ENCODE peak calls at places on chromosome 7, in seven cellular contexts. One of them, this sample, is unnamed.

GRCh38 chr7:99357701-99358490 is 16.6 kb upstream of the ARPC1B start:
- DNase-seq in GM23248: no peak
- DNase-seq in CD8-positive, alpha-beta T cell: no peak
- DNase-seq in right lobe of liver: no peak
- DNase-seq in putamen: peak
- DNase-seq in caudate nucleus: no peak
- DNase-seq in stimulated activated naive CD8-positive, alpha-beta T cell treated with anti-CD3 and anti-CD28 coated beads, Interleukin-15, Interleukin-2, amounts not matched to agents 100 U/mL and 50 U/mL, for 24 hours: no peak
- DNase-seq in this sample: no peak

GRCh38 chr7:157309990-157310668 is 26.7 kb upstream of the DNAJB6 start:
- DNase-seq in GM23248: peak
- DNase-seq in CD8-positive, alpha-beta T cell: no peak
- DNase-seq in right lobe of liver: no peak
- DNase-seq in putamen: peak
- DNase-seq in caudate nucleus: no peak
- DNase-seq in stimulated activated naive CD8-positive, alpha-beta T cell treated with anti-CD3 and anti-CD28 coated beads, Interleukin-15, Interleukin-2, amounts not matched to agents 100 U/mL and 50 U/mL, for 24 hours: no peak
- DNase-seq in this sample: no peak

GRCh38 chr7:38716397-38716796 is 85.2 kb upstream of the AMPH start:
- DNase-seq in GM23248: no peak
- DNase-seq in CD8-positive, alpha-beta T cell: no peak
- DNase-seq in right lobe of liver: no peak
- DNase-seq in putamen: no peak
- DNase-seq in caudate nucleus: no peak
- DNase-seq in stimulated activated naive CD8-positive, alpha-beta T cell treated with anti-CD3 and anti-CD28 coated beads, Interleukin-15, Interleukin-2, amounts not matched to agents 100 U/mL and 50 U/mL, for 24 hours: no peak
- DNase-seq in this sample: no peak

GRCh38 chr7:2380461-2380860 is 22.9 kb upstream of the CHST12 start:
- DNase-seq in GM23248: no peak
- DNase-seq in CD8-positive, alpha-beta T cell: no peak
- DNase-seq in right lobe of liver: no peak
- DNase-seq in putamen: no peak
- DNase-seq in caudate nucleus: no peak
- DNase-seq in stimulated activated naive CD8-positive, alpha-beta T cell treated with anti-CD3 and anti-CD28 coated beads, Interleukin-15, Interleukin-2, amounts not matched to agents 100 U/mL and 50 U/mL, for 24 hours: no peak
- DNase-seq in this sample: no peak

GRCh38 chr7:12727455-12728191 is 40.2 kb downstream of the ARL4A start:
- DNase-seq in GM23248: peak
- DNase-seq in CD8-positive, alpha-beta T cell: no peak
- DNase-seq in right lobe of liver: no peak
- DNase-seq in putamen: no peak
- DNase-seq in caudate nucleus: no peak
- DNase-seq in stimulated activated naive CD8-positive, alpha-beta T cell treated with anti-CD3 and anti-CD28 coated beads, Interleukin-15, Interleukin-2, amounts not matched to agents 100 U/mL and 50 U/mL, for 24 hours: no peak
- DNase-seq in this sample: no peak

GRCh38 chr7:37311282-37311868 is 137.3 kb downstream of the ELMO1 start:
- DNase-seq in GM23248: peak
- DNase-seq in CD8-positive, alpha-beta T cell: no peak
- DNase-seq in right lobe of liver: no peak
- DNase-seq in putamen: no peak
- DNase-seq in caudate nucleus: no peak
- DNase-seq in stimulated activated naive CD8-positive, alpha-beta T cell treated with anti-CD3 and anti-CD28 coated beads, Interleukin-15, Interleukin-2, amounts not matched to agents 100 U/mL and 50 U/mL, for 24 hours: peak
- DNase-seq in this sample: peak

GRCh38 chr7:140223515-140224221 is 46.9 kb upstream of the KDM7A start:
- DNase-seq in GM23248: no peak
- DNase-seq in CD8-positive, alpha-beta T cell: no peak
- DNase-seq in right lobe of liver: no peak
- DNase-seq in putamen: no peak
- DNase-seq in caudate nucleus: no peak
- DNase-seq in stimulated activated naive CD8-positive, alpha-beta T cell treated with anti-CD3 and anti-CD28 coated beads, Interleukin-15, Interleukin-2, amounts not matched to agents 100 U/mL and 50 U/mL, for 24 hours: no peak
- DNase-seq in this sample: no peak

GRCh38 chr7:25857376-25858067 is 294.5 kb upstream of the NFE2L3 start:
- DNase-seq in GM23248: peak
- DNase-seq in CD8-positive, alpha-beta T cell: no peak
- DNase-seq in right lobe of liver: no peak
- DNase-seq in putamen: no peak
- DNase-seq in caudate nucleus: no peak
- DNase-seq in stimulated activated naive CD8-positive, alpha-beta T cell treated with anti-CD3 and anti-CD28 coated beads, Interleukin-15, Interleukin-2, amounts not matched to agents 100 U/mL and 50 U/mL, for 24 hours: no peak
- DNase-seq in this sample: no peak

GRCh38 chr7:27159278-27160146 is 3.0 kb upstream of the HOXA7 start:
- DNase-seq in GM23248: no peak
- DNase-seq in CD8-positive, alpha-beta T cell: no peak
- DNase-seq in right lobe of liver: no peak
- DNase-seq in putamen: no peak
- DNase-seq in caudate nucleus: no peak
- DNase-seq in stimulated activated naive CD8-positive, alpha-beta T cell treated with anti-CD3 and anti-CD28 coated beads, Interleukin-15, Interleukin-2, amounts not matched to agents 100 U/mL and 50 U/mL, for 24 hours: no peak
- DNase-seq in this sample: no peak

GRCh38 chr7:10657201-10657600 is 316.5 kb upstream of the PHF14 start:
- DNase-seq in GM23248: no peak
- DNase-seq in CD8-positive, alpha-beta T cell: no peak
- DNase-seq in right lobe of liver: no peak
- DNase-seq in putamen: no peak
- DNase-seq in caudate nucleus: no peak
- DNase-seq in stimulated activated naive CD8-positive, alpha-beta T cell treated with anti-CD3 and anti-CD28 coated beads, Interleukin-15, Interleukin-2, amounts not matched to agents 100 U/mL and 50 U/mL, for 24 hours: no peak
- DNase-seq in this sample: no peak

GRCh38 chr7:103795787-103796186 is 193.7 kb downstream of the RELN start:
- DNase-seq in GM23248: no peak
- DNase-seq in CD8-positive, alpha-beta T cell: no peak
- DNase-seq in right lobe of liver: no peak
- DNase-seq in putamen: no peak
- DNase-seq in caudate nucleus: no peak
- DNase-seq in stimulated activated naive CD8-positive, alpha-beta T cell treated with anti-CD3 and anti-CD28 coated beads, Interleukin-15, Interleukin-2, amounts not matched to agents 100 U/mL and 50 U/mL, for 24 hours: no peak
- DNase-seq in this sample: no peak

GRCh38 chr7:35011085-35011484 is 26.2 kb downstream of the DPY19L1 start:
- DNase-seq in GM23248: no peak
- DNase-seq in CD8-positive, alpha-beta T cell: no peak
- DNase-seq in right lobe of liver: no peak
- DNase-seq in putamen: no peak
- DNase-seq in caudate nucleus: no peak
- DNase-seq in stimulated activated naive CD8-positive, alpha-beta T cell treated with anti-CD3 and anti-CD28 coated beads, Interleukin-15, Interleukin-2, amounts not matched to agents 100 U/mL and 50 U/mL, for 24 hours: no peak
- DNase-seq in this sample: no peak

GRCh38 chr7:37081436-37081835 is 357.1 kb upstream of the AOAH start:
- DNase-seq in GM23248: no peak
- DNase-seq in CD8-positive, alpha-beta T cell: peak
- DNase-seq in right lobe of liver: no peak
- DNase-seq in putamen: no peak
- DNase-seq in caudate nucleus: no peak
- DNase-seq in stimulated activated naive CD8-positive, alpha-beta T cell treated with anti-CD3 and anti-CD28 coated beads, Interleukin-15, Interleukin-2, amounts not matched to agents 100 U/mL and 50 U/mL, for 24 hours: peak
- DNase-seq in this sample: no peak

GRCh38 chr7:48140001-48140681 is 31.1 kb upstream of the ABCA13 start:
- DNase-seq in GM23248: peak
- DNase-seq in CD8-positive, alpha-beta T cell: no peak
- DNase-seq in right lobe of liver: peak
- DNase-seq in putamen: no peak
- DNase-seq in caudate nucleus: no peak
- DNase-seq in stimulated activated naive CD8-positive, alpha-beta T cell treated with anti-CD3 and anti-CD28 coated beads, Interleukin-15, Interleukin-2, amounts not matched to agents 100 U/mL and 50 U/mL, for 24 hours: no peak
- DNase-seq in this sample: peak

GRCh38 chr7:151632750-151633515 is 113.2 kb upstream of the RHEB start:
- DNase-seq in GM23248: peak
- DNase-seq in CD8-positive, alpha-beta T cell: peak
- DNase-seq in right lobe of liver: peak
- DNase-seq in putamen: no peak
- DNase-seq in caudate nucleus: no peak
- DNase-seq in stimulated activated naive CD8-positive, alpha-beta T cell treated with anti-CD3 and anti-CD28 coated beads, Interleukin-15, Interleukin-2, amounts not matched to agents 100 U/mL and 50 U/mL, for 24 hours: peak
- DNase-seq in this sample: peak

GRCh38 chr7:1234049-1234691 is 1.5 kb downstream of the UNCX start:
- DNase-seq in GM23248: no peak
- DNase-seq in CD8-positive, alpha-beta T cell: no peak
- DNase-seq in right lobe of liver: no peak
- DNase-seq in putamen: no peak
- DNase-seq in caudate nucleus: no peak
- DNase-seq in stimulated activated naive CD8-positive, alpha-beta T cell treated with anti-CD3 and anti-CD28 coated beads, Interleukin-15, Interleukin-2, amounts not matched to agents 100 U/mL and 50 U/mL, for 24 hours: no peak
- DNase-seq in this sample: no peak

GRCh38 chr7:15007507-15007906 is 105.0 kb upstream of the DGKB start:
- DNase-seq in GM23248: no peak
- DNase-seq in CD8-positive, alpha-beta T cell: no peak
- DNase-seq in right lobe of liver: no peak
- DNase-seq in putamen: no peak
- DNase-seq in caudate nucleus: no peak
- DNase-seq in stimulated activated naive CD8-positive, alpha-beta T cell treated with anti-CD3 and anti-CD28 coated beads, Interleukin-15, Interleukin-2, amounts not matched to agents 100 U/mL and 50 U/mL, for 24 hours: no peak
- DNase-seq in this sample: no peak

GRCh38 chr7:122694697-122695096 is 4.2 kb downstream of the RNF133 start:
- DNase-seq in GM23248: no peak
- DNase-seq in CD8-positive, alpha-beta T cell: no peak
- DNase-seq in right lobe of liver: no peak
- DNase-seq in putamen: no peak
- DNase-seq in caudate nucleus: no peak
- DNase-seq in stimulated activated naive CD8-positive, alpha-beta T cell treated with anti-CD3 and anti-CD28 coated beads, Interleukin-15, Interleukin-2, amounts not matched to agents 100 U/mL and 50 U/mL, for 24 hours: no peak
- DNase-seq in this sample: no peak

GRCh38 chr7:16402084-16402483 is 19.3 kb downstream of the CRPPA start:
- DNase-seq in GM23248: no peak
- DNase-seq in CD8-positive, alpha-beta T cell: no peak
- DNase-seq in right lobe of liver: no peak
- DNase-seq in putamen: no peak
- DNase-seq in caudate nucleus: no peak
- DNase-seq in stimulated activated naive CD8-positive, alpha-beta T cell treated with anti-CD3 and anti-CD28 coated beads, Interleukin-15, Interleukin-2, amounts not matched to agents 100 U/mL and 50 U/mL, for 24 hours: no peak
- DNase-seq in this sample: no peak

GRCh38 chr7:117034851-117035462 is 81.7 kb downstream of the ST7 start:
- DNase-seq in GM23248: no peak
- DNase-seq in CD8-positive, alpha-beta T cell: no peak
- DNase-seq in right lobe of liver: no peak
- DNase-seq in putamen: no peak
- DNase-seq in caudate nucleus: no peak
- DNase-seq in stimulated activated naive CD8-positive, alpha-beta T cell treated with anti-CD3 and anti-CD28 coated beads, Interleukin-15, Interleukin-2, amounts not matched to agents 100 U/mL and 50 U/mL, for 24 hours: no peak
- DNase-seq in this sample: peak

GRCh38 chr7:80231719-80232118 is 97.1 kb downstream of the GNAI1 start:
- DNase-seq in GM23248: peak
- DNase-seq in CD8-positive, alpha-beta T cell: no peak
- DNase-seq in right lobe of liver: no peak
- DNase-seq in putamen: no peak
- DNase-seq in caudate nucleus: no peak
- DNase-seq in stimulated activated naive CD8-positive, alpha-beta T cell treated with anti-CD3 and anti-CD28 coated beads, Interleukin-15, Interleukin-2, amounts not matched to agents 100 U/mL and 50 U/mL, for 24 hours: no peak
- DNase-seq in this sample: no peak

GRCh38 chr7:116698930-116699722 is 27.1 kb downstream of the MET start:
- DNase-seq in GM23248: no peak
- DNase-seq in CD8-positive, alpha-beta T cell: no peak
- DNase-seq in right lobe of liver: no peak
- DNase-seq in putamen: no peak
- DNase-seq in caudate nucleus: no peak
- DNase-seq in stimulated activated naive CD8-positive, alpha-beta T cell treated with anti-CD3 and anti-CD28 coated beads, Interleukin-15, Interleukin-2, amounts not matched to agents 100 U/mL and 50 U/mL, for 24 hours: no peak
- DNase-seq in this sample: no peak

GRCh38 chr7:97573065-97573464 is 158.8 kb upstream of the TAC1 start:
- DNase-seq in GM23248: no peak
- DNase-seq in CD8-positive, alpha-beta T cell: no peak
- DNase-seq in right lobe of liver: no peak
- DNase-seq in putamen: no peak
- DNase-seq in caudate nucleus: no peak
- DNase-seq in stimulated activated naive CD8-positive, alpha-beta T cell treated with anti-CD3 and anti-CD28 coated beads, Interleukin-15, Interleukin-2, amounts not matched to agents 100 U/mL and 50 U/mL, for 24 hours: no peak
- DNase-seq in this sample: no peak

GRCh38 chr7:108196004-108196403 is 65.8 kb upstream of the LAMB4 start:
- DNase-seq in GM23248: peak
- DNase-seq in CD8-positive, alpha-beta T cell: no peak
- DNase-seq in right lobe of liver: no peak
- DNase-seq in putamen: no peak
- DNase-seq in caudate nucleus: no peak
- DNase-seq in stimulated activated naive CD8-positive, alpha-beta T cell treated with anti-CD3 and anti-CD28 coated beads, Interleukin-15, Interleukin-2, amounts not matched to agents 100 U/mL and 50 U/mL, for 24 hours: no peak
- DNase-seq in this sample: no peak

GRCh38 chr7:135803143-135803542 is 54.5 kb upstream of the FAM180A start:
- DNase-seq in GM23248: no peak
- DNase-seq in CD8-positive, alpha-beta T cell: no peak
- DNase-seq in right lobe of liver: no peak
- DNase-seq in putamen: no peak
- DNase-seq in caudate nucleus: no peak
- DNase-seq in stimulated activated naive CD8-positive, alpha-beta T cell treated with anti-CD3 and anti-CD28 coated beads, Interleukin-15, Interleukin-2, amounts not matched to agents 100 U/mL and 50 U/mL, for 24 hours: no peak
- DNase-seq in this sample: no peak

GRCh38 chr7:115368998-115369397 is 447.1 kb downstream of the MDFIC start:
- DNase-seq in GM23248: no peak
- DNase-seq in CD8-positive, alpha-beta T cell: no peak
- DNase-seq in right lobe of liver: no peak
- DNase-seq in putamen: no peak
- DNase-seq in caudate nucleus: no peak
- DNase-seq in stimulated activated naive CD8-positive, alpha-beta T cell treated with anti-CD3 and anti-CD28 coated beads, Interleukin-15, Interleukin-2, amounts not matched to agents 100 U/mL and 50 U/mL, for 24 hours: no peak
- DNase-seq in this sample: no peak

GRCh38 chr7:92973964-92974363 is 137.6 kb upstream of the CDK6 start:
- DNase-seq in GM23248: peak
- DNase-seq in CD8-positive, alpha-beta T cell: no peak
- DNase-seq in right lobe of liver: no peak
- DNase-seq in putamen: no peak
- DNase-seq in caudate nucleus: no peak
- DNase-seq in stimulated activated naive CD8-positive, alpha-beta T cell treated with anti-CD3 and anti-CD28 coated beads, Interleukin-15, Interleukin-2, amounts not matched to agents 100 U/mL and 50 U/mL, for 24 hours: no peak
- DNase-seq in this sample: no peak

GRCh38 chr7:151313857-151314256 is 27.8 kb upstream of the NUB1 start:
- DNase-seq in GM23248: peak
- DNase-seq in CD8-positive, alpha-beta T cell: no peak
- DNase-seq in right lobe of liver: no peak
- DNase-seq in putamen: no peak
- DNase-seq in caudate nucleus: no peak
- DNase-seq in stimulated activated naive CD8-positive, alpha-beta T cell treated with anti-CD3 and anti-CD28 coated beads, Interleukin-15, Interleukin-2, amounts not matched to agents 100 U/mL and 50 U/mL, for 24 hours: peak
- DNase-seq in this sample: no peak

GRCh38 chr7:124130-124949 is 68.0 kb upstream of the FAM20C start:
- DNase-seq in GM23248: no peak
- DNase-seq in CD8-positive, alpha-beta T cell: no peak
- DNase-seq in right lobe of liver: peak
- DNase-seq in putamen: no peak
- DNase-seq in caudate nucleus: no peak
- DNase-seq in stimulated activated naive CD8-positive, alpha-beta T cell treated with anti-CD3 and anti-CD28 coated beads, Interleukin-15, Interleukin-2, amounts not matched to agents 100 U/mL and 50 U/mL, for 24 hours: no peak
- DNase-seq in this sample: no peak

GRCh38 chr7:28383949-28384348 is 28.4 kb upstream of the CREB5 start:
- DNase-seq in GM23248: no peak
- DNase-seq in CD8-positive, alpha-beta T cell: no peak
- DNase-seq in right lobe of liver: no peak
- DNase-seq in putamen: no peak
- DNase-seq in caudate nucleus: no peak
- DNase-seq in stimulated activated naive CD8-positive, alpha-beta T cell treated with anti-CD3 and anti-CD28 coated beads, Interleukin-15, Interleukin-2, amounts not matched to agents 100 U/mL and 50 U/mL, for 24 hours: no peak
- DNase-seq in this sample: no peak

GRCh38 chr7:149772821-149773425 is 465 bp downstream of the ZNF467 start:
- DNase-seq in GM23248: peak
- DNase-seq in CD8-positive, alpha-beta T cell: no peak
- DNase-seq in right lobe of liver: peak
- DNase-seq in putamen: peak
- DNase-seq in caudate nucleus: no peak
- DNase-seq in stimulated activated naive CD8-positive, alpha-beta T cell treated with anti-CD3 and anti-CD28 coated beads, Interleukin-15, Interleukin-2, amounts not matched to agents 100 U/mL and 50 U/mL, for 24 hours: peak
- DNase-seq in this sample: no peak

GRCh38 chr7:152925412-152926147 is 166.0 kb downstream of the ACTR3B start:
- DNase-seq in GM23248: no peak
- DNase-seq in CD8-positive, alpha-beta T cell: no peak
- DNase-seq in right lobe of liver: no peak
- DNase-seq in putamen: no peak
- DNase-seq in caudate nucleus: no peak
- DNase-seq in stimulated activated naive CD8-positive, alpha-beta T cell treated with anti-CD3 and anti-CD28 coated beads, Interleukin-15, Interleukin-2, amounts not matched to agents 100 U/mL and 50 U/mL, for 24 hours: no peak
- DNase-seq in this sample: no peak

GRCh38 chr7:152435384-152436278 is at the start of gene KMT2C:
- DNase-seq in GM23248: peak
- DNase-seq in CD8-positive, alpha-beta T cell: peak
- DNase-seq in right lobe of liver: peak
- DNase-seq in putamen: peak
- DNase-seq in caudate nucleus: no peak
- DNase-seq in stimulated activated naive CD8-positive, alpha-beta T cell treated with anti-CD3 and anti-CD28 coated beads, Interleukin-15, Interleukin-2, amounts not matched to agents 100 U/mL and 50 U/mL, for 24 hours: peak
- DNase-seq in this sample: peak

GRCh38 chr7:88184848-88185304 is 35.0 kb downstream of the SRI start:
- DNase-seq in GM23248: peak
- DNase-seq in CD8-positive, alpha-beta T cell: no peak
- DNase-seq in right lobe of liver: no peak
- DNase-seq in putamen: no peak
- DNase-seq in caudate nucleus: no peak
- DNase-seq in stimulated activated naive CD8-positive, alpha-beta T cell treated with anti-CD3 and anti-CD28 coated beads, Interleukin-15, Interleukin-2, amounts not matched to agents 100 U/mL and 50 U/mL, for 24 hours: peak
- DNase-seq in this sample: no peak

GRCh38 chr7:31864646-31865045 is 177.6 kb downstream of the PPP1R17 start:
- DNase-seq in GM23248: no peak
- DNase-seq in CD8-positive, alpha-beta T cell: no peak
- DNase-seq in right lobe of liver: no peak
- DNase-seq in putamen: no peak
- DNase-seq in caudate nucleus: no peak
- DNase-seq in stimulated activated naive CD8-positive, alpha-beta T cell treated with anti-CD3 and anti-CD28 coated beads, Interleukin-15, Interleukin-2, amounts not matched to agents 100 U/mL and 50 U/mL, for 24 hours: no peak
- DNase-seq in this sample: no peak

GRCh38 chr7:86653919-86654659 is 10.4 kb downstream of the GRM3 start:
- DNase-seq in GM23248: peak
- DNase-seq in CD8-positive, alpha-beta T cell: no peak
- DNase-seq in right lobe of liver: no peak
- DNase-seq in putamen: peak
- DNase-seq in caudate nucleus: peak
- DNase-seq in stimulated activated naive CD8-positive, alpha-beta T cell treated with anti-CD3 and anti-CD28 coated beads, Interleukin-15, Interleukin-2, amounts not matched to agents 100 U/mL and 50 U/mL, for 24 hours: no peak
- DNase-seq in this sample: no peak

GRCh38 chr7:22782616-22783232 is 39.9 kb downstream of the TOMM7 start:
- DNase-seq in GM23248: peak
- DNase-seq in CD8-positive, alpha-beta T cell: peak
- DNase-seq in right lobe of liver: peak
- DNase-seq in putamen: peak
- DNase-seq in caudate nucleus: no peak
- DNase-seq in stimulated activated naive CD8-positive, alpha-beta T cell treated with anti-CD3 and anti-CD28 coated beads, Interleukin-15, Interleukin-2, amounts not matched to agents 100 U/mL and 50 U/mL, for 24 hours: peak
- DNase-seq in this sample: peak

GRCh38 chr7:39754326-39755120 is 131.2 kb downstream of the RALA start:
- DNase-seq in GM23248: peak
- DNase-seq in CD8-positive, alpha-beta T cell: no peak
- DNase-seq in right lobe of liver: no peak
- DNase-seq in putamen: no peak
- DNase-seq in caudate nucleus: no peak
- DNase-seq in stimulated activated naive CD8-positive, alpha-beta T cell treated with anti-CD3 and anti-CD28 coated beads, Interleukin-15, Interleukin-2, amounts not matched to agents 100 U/mL and 50 U/mL, for 24 hours: no peak
- DNase-seq in this sample: no peak

This sample was measured in mucosa of gallbladder.